ENCODE peak calls at places on chromosome 10, in six cellular contexts. W, V, G, S, O and M are unnamed samples.

GRCh38 chr10:67036808-67037207 is 111.0 kb downstream of the LRRTM3 start:
- DNase-seq in W (no peak), V (no peak), S (no peak), O (no peak), G (no peak), M (no peak)

GRCh38 chr10:72449842-72450495 is 95.2 kb upstream of the DNAJB12 start:
- DNase-seq in O (no peak), W (no peak), G (no peak), S (peak; percentile 37), V (no peak), M (no peak)

GRCh38 chr10:8498881-8499280 is 444.4 kb downstream of the GATA3 start:
- DNase-seq in S (no peak), V (no peak), O (no peak), G (no peak), W (no peak), M (no peak)

GRCh38 chr10:34862892-34863291 is 47.8 kb upstream of the PARD3 start:
- DNase-seq in W (no peak), S (peak; percentile 66), V (peak; percentile 2), G (no peak), O (no peak), M (no peak)

GRCh38 chr10:37816290-37816689 is 41.1 kb downstream of the ZNF248 start:
- DNase-seq in O (no peak), V (no peak), W (no peak), G (no peak), S (no peak), M (no peak)

GRCh38 chr10:22598488-22598887 is 115.9 kb downstream of the PIP4K2A start:
- DNase-seq in S (no peak), W (no peak), O (no peak), G (no peak), V (no peak), M (no peak)

GRCh38 chr10:34808789-34809745 is 6.0 kb downstream of the PARD3 start:
- DNase-seq in W (peak; percentile 67), V (peak; percentile 95), O (no peak), G (no peak), S (peak; percentile 38), M (peak; percentile 28)

GRCh38 chr10:117477961-117478670 is 64.4 kb upstream of the EMX2 start:
- DNase-seq in W (peak; percentile 73), S (no peak), V (no peak), O (no peak), G (no peak), M (peak; percentile 89)

GRCh38 chr10:79981673-79982485 is 33.0 kb upstream of the SFTPD start:
- DNase-seq in W (peak; percentile 70), S (peak; percentile 60), V (peak; percentile 12), G (no peak), O (peak; percentile 87), M (peak; percentile 50)

GRCh38 chr10:102564209-102564834 is 60.5 kb downstream of the SUFU start:
- DNase-seq in V (no peak), G (no peak), W (no peak), O (no peak), S (no peak), M (no peak)

GRCh38 chr10:43128958-43129706 is 9.1 kb upstream of the CSGALNACT2 start:
- DNase-seq in W (peak; percentile 96), S (peak; percentile 17), O (no peak), G (no peak), V (no peak), M (peak; percentile 97)

GRCh38 chr10:126199221-126199998 is 188.9 kb downstream of the ADAM12 start:
- DNase-seq in S (no peak), O (no peak), W (peak; percentile 86), V (no peak), G (no peak), M (peak; percentile 54)

GRCh38 chr10:95332666-95333249 is 42.0 kb upstream of the PDLIM1 start:
- DNase-seq in V (no peak), W (no peak), S (no peak), G (no peak), O (no peak), M (no peak)

GRCh38 chr10:3068201-3068967 is 1.0 kb downstream of the PFKP start:
- DNase-seq in G (peak; percentile 66), V (peak; percentile 26), W (peak; percentile 86), S (peak; percentile 62), O (peak; percentile 88), M (peak; percentile 70)

GRCh38 chr10:67697646-67698245 is 1.8 kb upstream of the CTNNA3 start:
- DNase-seq in S (peak; percentile 19), O (no peak), V (peak; percentile 19), G (no peak), W (peak; percentile 62), M (peak; percentile 49)

GRCh38 chr10:43857206-43857952 is 208.7 kb upstream of the ZNF32 start:
- DNase-seq in W (peak; percentile 92), S (no peak), G (no peak), O (no peak), V (no peak), M (peak; percentile 67)

GRCh38 chr10:86363184-86363832 is 3.3 kb downstream of the GRID1 start:
- DNase-seq in V (peak; percentile 16), W (no peak), G (no peak), S (no peak), O (peak; percentile 75), M (no peak)

GRCh38 chr10:70943249-70943648 is 54.9 kb upstream of the PCBD1 start:
- DNase-seq in O (no peak), G (no peak), W (no peak), V (no peak), S (no peak), M (no peak)

GRCh38 chr10:70605153-70605552 is 2.6 kb upstream of the PRF1 start:
- DNase-seq in S (no peak), G (no peak), W (no peak), V (no peak), O (no peak), M (no peak)

GRCh38 chr10:95850791-95851190 is 57.0 kb upstream of the CC2D2B start:
- DNase-seq in O (no peak), S (no peak), W (peak; percentile 39), V (no peak), G (no peak), M (peak; percentile 18)

GRCh38 chr10:76191371-76191770 is 759.9 kb downstream of the LRMDA start:
- DNase-seq in W (no peak), S (no peak), O (no peak), G (no peak), V (no peak), M (no peak)